ENCODE peak calls at places on chromosomes 13 and 19, in ten cellular contexts. One of them, this sample, is unnamed.

GRCh38 chr13:23735329-23735728 is 153.9 kb downstream of the MIPEP start:
- DNase-seq in CD8-positive, alpha-beta memory T cell: no peak
- DNase-seq in RWPE1: no peak
- DNase-seq in AG04450: no peak
- DNase-seq in PC-3: no peak
- DNase-seq in cardiac muscle cell: peak; percentile 37
- DNase-seq in naive thymus-derived CD4-positive, alpha-beta T cell: no peak
- DNase-seq in keratinocyte: no peak
- DNase-seq in endodermal cell: no peak
- DNase-seq in neuronal stem cell: no peak
- DNase-seq in this sample: no peak

GRCh38 chr19:52451241-52451640 is 2.1 kb upstream of the ZNF578 start:
- DNase-seq in CD8-positive, alpha-beta memory T cell: no peak
- DNase-seq in RWPE1: no peak
- DNase-seq in AG04450: no peak
- DNase-seq in PC-3: no peak
- DNase-seq in cardiac muscle cell: no peak
- DNase-seq in naive thymus-derived CD4-positive, alpha-beta T cell: no peak
- DNase-seq in keratinocyte: no peak
- DNase-seq in endodermal cell: no peak
- DNase-seq in neuronal stem cell: no peak
- DNase-seq in this sample: no peak

GRCh38 chr13:97574926-97575325 is 141.0 kb downstream of the RAP2A start:
- DNase-seq in CD8-positive, alpha-beta memory T cell: no peak
- DNase-seq in RWPE1: peak; percentile 17
- DNase-seq in AG04450: peak; percentile 23
- DNase-seq in PC-3: peak; percentile 59
- DNase-seq in cardiac muscle cell: peak; percentile 43
- DNase-seq in naive thymus-derived CD4-positive, alpha-beta T cell: no peak
- DNase-seq in keratinocyte: no peak
- DNase-seq in endodermal cell: peak; percentile 86
- DNase-seq in neuronal stem cell: no peak
- DNase-seq in this sample: no peak

GRCh38 chr13:24254151-24254810 is 55.1 kb upstream of the C1QTNF9 start:
- DNase-seq in CD8-positive, alpha-beta memory T cell: peak; percentile 56
- DNase-seq in RWPE1: no peak
- DNase-seq in AG04450: peak; percentile 10
- DNase-seq in PC-3: no peak
- DNase-seq in cardiac muscle cell: no peak
- DNase-seq in naive thymus-derived CD4-positive, alpha-beta T cell: peak; percentile 70
- DNase-seq in keratinocyte: no peak
- DNase-seq in endodermal cell: no peak
- DNase-seq in neuronal stem cell: no peak
- DNase-seq in this sample: no peak

GRCh38 chr13:101869553-101869952 is 417.1 kb downstream of the ITGBL1 start:
- DNase-seq in CD8-positive, alpha-beta memory T cell: no peak
- DNase-seq in RWPE1: no peak
- DNase-seq in AG04450: no peak
- DNase-seq in PC-3: no peak
- DNase-seq in cardiac muscle cell: no peak
- DNase-seq in naive thymus-derived CD4-positive, alpha-beta T cell: no peak
- DNase-seq in keratinocyte: no peak
- DNase-seq in endodermal cell: no peak
- DNase-seq in neuronal stem cell: no peak
- DNase-seq in this sample: no peak

GRCh38 chr19:1811942-1812425 is at the start of gene ATP8B3:
- DNase-seq in CD8-positive, alpha-beta memory T cell: peak; percentile 74
- DNase-seq in RWPE1: peak; percentile 98
- DNase-seq in AG04450: no peak
- DNase-seq in PC-3: no peak
- DNase-seq in cardiac muscle cell: no peak
- DNase-seq in naive thymus-derived CD4-positive, alpha-beta T cell: peak; percentile 21
- DNase-seq in keratinocyte: peak; percentile 53
- DNase-seq in endodermal cell: no peak
- DNase-seq in neuronal stem cell: no peak
- DNase-seq in this sample: peak; percentile 61

GRCh38 chr13:19158526-19158925 is 23.1 kb downstream of the TUBA3C start:
- DNase-seq in CD8-positive, alpha-beta memory T cell: no peak
- DNase-seq in RWPE1: no peak
- DNase-seq in AG04450: no peak
- DNase-seq in PC-3: no peak
- DNase-seq in cardiac muscle cell: no peak
- DNase-seq in naive thymus-derived CD4-positive, alpha-beta T cell: no peak
- DNase-seq in keratinocyte: no peak
- DNase-seq in endodermal cell: no peak
- DNase-seq in neuronal stem cell: no peak
- DNase-seq in this sample: no peak

GRCh38 chr19:4388171-4389063 is 11.9 kb downstream of the SH3GL1 start:
- DNase-seq in CD8-positive, alpha-beta memory T cell: no peak
- DNase-seq in RWPE1: no peak
- DNase-seq in AG04450: no peak
- DNase-seq in PC-3: peak; percentile 52
- DNase-seq in cardiac muscle cell: no peak
- DNase-seq in naive thymus-derived CD4-positive, alpha-beta T cell: no peak
- DNase-seq in keratinocyte: no peak
- DNase-seq in endodermal cell: no peak
- DNase-seq in neuronal stem cell: no peak
- DNase-seq in this sample: no peak

DNA sequence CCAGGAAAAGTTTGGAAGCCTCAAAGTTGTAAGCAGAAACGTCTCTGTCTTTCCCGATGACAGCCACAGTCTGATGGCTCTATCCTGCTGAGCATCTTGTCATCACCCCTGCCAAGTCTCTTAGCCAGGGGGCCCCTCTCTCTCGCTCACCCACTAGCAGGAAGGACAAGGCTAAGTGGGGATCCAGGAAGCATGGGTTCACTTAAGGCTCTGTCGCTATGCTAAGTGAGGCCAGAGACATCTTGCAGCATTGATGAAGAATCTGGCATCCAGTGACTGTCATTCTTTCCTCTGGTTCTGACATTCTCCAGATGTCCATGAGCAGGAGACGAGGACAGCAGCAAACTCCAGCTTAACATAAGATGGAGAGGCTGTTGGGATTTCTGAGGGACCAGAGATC is 230.3 kb downstream of the TSHZ3 start:
- DNase-seq in CD8-positive, alpha-beta memory T cell: no peak
- DNase-seq in RWPE1: no peak
- DNase-seq in AG04450: no peak
- DNase-seq in PC-3: no peak
- DNase-seq in cardiac muscle cell: peak; percentile 64
- DNase-seq in naive thymus-derived CD4-positive, alpha-beta T cell: no peak
- DNase-seq in keratinocyte: no peak
- DNase-seq in endodermal cell: no peak
- DNase-seq in neuronal stem cell: no peak
- DNase-seq in this sample: no peak
- H3K27ac ChIP-seq in CD8-positive, alpha-beta memory T cell: no peak overlapping the region
- H3K27ac ChIP-seq in RWPE1: no peak overlapping the region
- H3K27ac ChIP-seq in AG04450: no peak overlapping the region
- H3K27ac ChIP-seq in PC-3: no peak overlapping the region
- H3K27ac ChIP-seq in cardiac muscle cell: no peak overlapping the region
- H3K27ac ChIP-seq in naive thymus-derived CD4-positive, alpha-beta T cell: no peak overlapping the region
- H3K27ac ChIP-seq in keratinocyte: no peak overlapping the region
- H3K27ac ChIP-seq in endodermal cell: no peak overlapping the region
- H3K27ac ChIP-seq in neuronal stem cell: no peak overlapping the region
- H3K27ac ChIP-seq in this sample: no peak overlapping the region

DNA sequence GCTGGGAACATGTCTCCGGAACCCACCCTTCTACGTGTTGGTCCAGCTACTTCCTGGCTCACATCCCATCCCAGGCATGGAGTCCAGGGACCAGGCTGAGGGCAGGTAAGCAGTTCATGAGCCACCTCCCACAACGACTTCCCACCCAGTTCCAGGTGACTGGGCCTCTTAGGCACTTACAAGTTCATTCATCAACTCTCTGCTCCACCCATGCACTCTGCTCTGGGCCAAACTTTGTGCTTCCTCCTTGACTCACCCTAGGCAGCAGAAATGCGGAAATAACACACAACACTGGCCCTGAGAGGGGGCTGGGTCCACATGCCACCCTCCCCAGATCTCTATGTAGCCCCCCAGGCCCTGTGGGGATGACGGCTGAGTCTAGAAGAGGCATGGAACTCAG is 20.5 kb downstream of the IQCN start:
- DNase-seq in CD8-positive, alpha-beta memory T cell: no peak
- DNase-seq in RWPE1: peak; percentile 48
- DNase-seq in AG04450: no peak
- DNase-seq in PC-3: peak; percentile 64
- DNase-seq in cardiac muscle cell: no peak
- DNase-seq in naive thymus-derived CD4-positive, alpha-beta T cell: no peak
- DNase-seq in keratinocyte: no peak
- DNase-seq in endodermal cell: no peak
- DNase-seq in neuronal stem cell: no peak
- DNase-seq in this sample: no peak
- H3K27ac ChIP-seq in CD8-positive, alpha-beta memory T cell: no peak overlapping the region
- H3K27ac ChIP-seq in RWPE1: no peak overlapping the region
- H3K27ac ChIP-seq in AG04450: no peak overlapping the region
- H3K27ac ChIP-seq in PC-3: peak overlapping the region; percentile 28
- H3K27ac ChIP-seq in cardiac muscle cell: no peak overlapping the region
- H3K27ac ChIP-seq in naive thymus-derived CD4-positive, alpha-beta T cell: no peak overlapping the region
- H3K27ac ChIP-seq in keratinocyte: no peak overlapping the region
- H3K27ac ChIP-seq in endodermal cell: no peak overlapping the region
- H3K27ac ChIP-seq in neuronal stem cell: no peak overlapping the region
- H3K27ac ChIP-seq in this sample: no peak overlapping the region

GRCh38 chr19:13906525-13906904 is 514 bp downstream of the CC2D1A start:
- DNase-seq in CD8-positive, alpha-beta memory T cell: no peak
- DNase-seq in RWPE1: peak; percentile 61
- DNase-seq in AG04450: no peak
- DNase-seq in PC-3: peak; percentile 43
- DNase-seq in cardiac muscle cell: no peak
- DNase-seq in naive thymus-derived CD4-positive, alpha-beta T cell: no peak
- DNase-seq in keratinocyte: no peak
- DNase-seq in endodermal cell: peak; percentile 61
- DNase-seq in neuronal stem cell: no peak
- DNase-seq in this sample: no peak

GRCh38 chr19:13909430-13909829 is 3.4 kb downstream of the CC2D1A start:
- DNase-seq in CD8-positive, alpha-beta memory T cell: no peak
- DNase-seq in RWPE1: no peak
- DNase-seq in AG04450: no peak
- DNase-seq in PC-3: no peak
- DNase-seq in cardiac muscle cell: no peak
- DNase-seq in naive thymus-derived CD4-positive, alpha-beta T cell: no peak
- DNase-seq in keratinocyte: no peak
- DNase-seq in endodermal cell: no peak
- DNase-seq in neuronal stem cell: no peak
- DNase-seq in this sample: no peak

GRCh38 chr19:13908674-13909073 is 2.7 kb downstream of the CC2D1A start:
- DNase-seq in CD8-positive, alpha-beta memory T cell: no peak
- DNase-seq in RWPE1: no peak
- DNase-seq in AG04450: no peak
- DNase-seq in PC-3: no peak
- DNase-seq in cardiac muscle cell: no peak
- DNase-seq in naive thymus-derived CD4-positive, alpha-beta T cell: no peak
- DNase-seq in keratinocyte: no peak
- DNase-seq in endodermal cell: no peak
- DNase-seq in neuronal stem cell: no peak
- DNase-seq in this sample: no peak

GRCh38 chr19:13905634-13906524 is at the start of the genes BRME1 and CC2D1A:
- DNase-seq in CD8-positive, alpha-beta memory T cell: peak; percentile 92
- DNase-seq in RWPE1: peak; percentile 98
- DNase-seq in AG04450: peak; percentile 29
- DNase-seq in PC-3: peak; percentile 94
- DNase-seq in cardiac muscle cell: peak; percentile 91
- DNase-seq in naive thymus-derived CD4-positive, alpha-beta T cell: peak; percentile 90
- DNase-seq in keratinocyte: peak; percentile 38
- DNase-seq in endodermal cell: peak; percentile 98
- DNase-seq in neuronal stem cell: peak; percentile 71
- DNase-seq in this sample: peak; percentile 92

DNA sequence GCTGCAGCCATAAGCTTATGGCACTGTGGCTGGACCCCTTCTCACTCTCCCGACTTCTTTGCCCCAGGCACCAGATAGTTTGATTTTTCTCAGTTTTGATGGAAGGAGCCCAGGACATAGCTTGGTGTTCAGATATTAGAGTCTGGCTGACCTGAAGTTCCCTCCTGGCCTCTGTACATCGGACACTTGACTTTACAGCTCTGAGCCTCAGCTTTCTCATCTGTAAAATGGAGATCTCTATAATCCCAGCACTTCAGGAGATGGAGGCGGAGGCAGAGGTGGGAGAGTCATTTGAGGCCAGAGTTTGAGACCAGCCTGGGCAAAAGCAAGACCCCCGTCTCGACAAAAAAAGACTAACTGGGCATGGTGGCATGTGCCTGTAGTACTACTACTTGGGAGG is 909 bp downstream of the CC2D1A start:
- DNase-seq in CD8-positive, alpha-beta memory T cell: no peak
- DNase-seq in RWPE1: no peak
- DNase-seq in AG04450: no peak
- DNase-seq in PC-3: no peak
- DNase-seq in cardiac muscle cell: no peak
- DNase-seq in naive thymus-derived CD4-positive, alpha-beta T cell: no peak
- DNase-seq in keratinocyte: no peak
- DNase-seq in endodermal cell: no peak
- DNase-seq in neuronal stem cell: no peak
- DNase-seq in this sample: no peak
- H3K27ac ChIP-seq in CD8-positive, alpha-beta memory T cell: peak overlapping the region; percentile 72
- H3K27ac ChIP-seq in RWPE1: peak overlapping the region; percentile 74
- H3K27ac ChIP-seq in AG04450: no peak overlapping the region
- H3K27ac ChIP-seq in PC-3: no peak overlapping the region
- H3K27ac ChIP-seq in cardiac muscle cell: no peak overlapping the region
- H3K27ac ChIP-seq in naive thymus-derived CD4-positive, alpha-beta T cell: no peak overlapping the region
- H3K27ac ChIP-seq in keratinocyte: peak overlapping the region; percentile 40
- H3K27ac ChIP-seq in endodermal cell: no peak overlapping the region
- H3K27ac ChIP-seq in neuronal stem cell: no peak overlapping the region
- H3K27ac ChIP-seq in this sample: no peak overlapping the region

GRCh38 chr19:6059996-6060599 is 50.2 kb downstream of the RFX2 start:
- DNase-seq in CD8-positive, alpha-beta memory T cell: no peak
- DNase-seq in RWPE1: no peak
- DNase-seq in AG04450: no peak
- DNase-seq in PC-3: no peak
- DNase-seq in cardiac muscle cell: no peak
- DNase-seq in naive thymus-derived CD4-positive, alpha-beta T cell: no peak
- DNase-seq in keratinocyte: no peak
- DNase-seq in endodermal cell: no peak
- DNase-seq in neuronal stem cell: no peak
- DNase-seq in this sample: no peak

GRCh38 chr19:6057651-6058365 is 52.5 kb downstream of the RFX2 start:
- DNase-seq in CD8-positive, alpha-beta memory T cell: no peak
- DNase-seq in RWPE1: no peak
- DNase-seq in AG04450: no peak
- DNase-seq in PC-3: no peak
- DNase-seq in cardiac muscle cell: no peak
- DNase-seq in naive thymus-derived CD4-positive, alpha-beta T cell: no peak
- DNase-seq in keratinocyte: no peak
- DNase-seq in endodermal cell: no peak
- DNase-seq in neuronal stem cell: no peak
- DNase-seq in this sample: no peak

GRCh38 chr19:6059396-6059947 is 50.8 kb downstream of the RFX2 start:
- DNase-seq in CD8-positive, alpha-beta memory T cell: no peak
- DNase-seq in RWPE1: no peak
- DNase-seq in AG04450: no peak
- DNase-seq in PC-3: no peak
- DNase-seq in cardiac muscle cell: no peak
- DNase-seq in naive thymus-derived CD4-positive, alpha-beta T cell: no peak
- DNase-seq in keratinocyte: no peak
- DNase-seq in endodermal cell: no peak
- DNase-seq in neuronal stem cell: no peak
- DNase-seq in this sample: no peak

GRCh38 chr19:6056801-6057650 is 53.3 kb downstream of the RFX2 start:
- DNase-seq in CD8-positive, alpha-beta memory T cell: no peak
- DNase-seq in RWPE1: peak; percentile 97
- DNase-seq in AG04450: peak; percentile 65
- DNase-seq in PC-3: peak; percentile 84
- DNase-seq in cardiac muscle cell: no peak
- DNase-seq in naive thymus-derived CD4-positive, alpha-beta T cell: no peak
- DNase-seq in keratinocyte: peak; percentile 91
- DNase-seq in endodermal cell: peak; percentile 48
- DNase-seq in neuronal stem cell: no peak
- DNase-seq in this sample: no peak

DNA sequence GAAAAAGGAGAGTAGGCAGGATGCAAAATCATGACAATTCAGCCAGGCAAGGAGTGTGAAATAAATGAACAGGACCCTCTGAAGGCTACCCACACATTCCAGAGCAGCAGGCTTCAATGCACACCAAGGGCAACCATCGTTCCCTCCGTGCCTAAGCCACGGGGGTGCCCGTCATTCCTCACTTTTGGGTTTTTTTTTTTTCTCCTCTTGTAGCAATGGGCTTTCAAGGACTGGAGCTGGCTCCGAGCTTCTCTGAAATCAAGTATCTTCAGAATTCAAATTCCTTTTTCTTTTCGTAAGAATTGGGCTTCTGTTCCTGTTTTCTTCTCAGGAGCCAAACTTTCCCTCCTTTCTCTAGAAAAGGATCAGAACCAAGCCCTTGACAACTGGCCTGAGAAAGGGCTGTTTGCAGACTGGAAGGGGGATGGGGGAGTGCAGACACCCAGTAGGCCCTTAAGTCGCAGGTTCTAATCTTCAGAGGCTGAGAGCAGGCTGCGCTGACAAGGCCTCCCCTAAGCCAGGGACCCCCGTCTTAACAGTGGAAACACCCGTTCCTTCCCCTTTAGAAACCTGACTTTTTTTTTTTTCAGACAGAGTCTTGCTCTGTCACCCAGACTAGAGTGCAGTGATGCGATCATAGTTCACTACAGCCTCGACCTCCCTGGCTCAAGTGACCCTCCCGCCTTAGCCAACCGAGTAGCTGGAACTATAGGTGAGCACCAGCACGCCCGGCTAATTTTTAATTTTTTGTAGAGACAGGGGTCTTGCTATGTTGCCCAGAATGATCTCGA is 51.7 kb downstream of the RFX2 start:
- DNase-seq in CD8-positive, alpha-beta memory T cell: no peak
- DNase-seq in RWPE1: no peak
- DNase-seq in AG04450: no peak
- DNase-seq in PC-3: no peak
- DNase-seq in cardiac muscle cell: no peak
- DNase-seq in naive thymus-derived CD4-positive, alpha-beta T cell: no peak
- DNase-seq in keratinocyte: no peak
- DNase-seq in endodermal cell: no peak
- DNase-seq in neuronal stem cell: no peak
- DNase-seq in this sample: no peak
- H3K27ac ChIP-seq in CD8-positive, alpha-beta memory T cell: no peak overlapping the region
- H3K27ac ChIP-seq in RWPE1: peak overlapping the region; percentile 100
- H3K27ac ChIP-seq in AG04450: no peak overlapping the region
- H3K27ac ChIP-seq in PC-3: no peak overlapping the region
- H3K27ac ChIP-seq in cardiac muscle cell: no peak overlapping the region
- H3K27ac ChIP-seq in naive thymus-derived CD4-positive, alpha-beta T cell: no peak overlapping the region
- H3K27ac ChIP-seq in keratinocyte: peak overlapping the region; percentile 99
- H3K27ac ChIP-seq in endodermal cell: no peak overlapping the region
- H3K27ac ChIP-seq in neuronal stem cell: no peak overlapping the region
- H3K27ac ChIP-seq in this sample: no peak overlapping the region

This sample was measured in substantia nigra.